ENCODE peak calls at places on chromosomes 3 and 15, in five cellular contexts. A is astrocyte, X is AG09309, V is fibroblast of mammary gland, H is fibroblast of pulmonary artery. P is an unnamed sample.

GRCh38 chr15:62059818-62060115 is 480 bp downstream of the VPS13C start:
- DNase-seq in A (peak; percentile 36), X (no peak), V (peak; percentile 58), H (peak; percentile 49), P (peak; percentile 50)

GRCh38 chr3:114745322-114746240 is 401.5 kb downstream of the ZBTB20 start:
- DNase-seq in A (peak; percentile 77), X (peak; percentile 52), V (peak; percentile 85), H (peak; percentile 47), P (peak; percentile 82)

GRCh38 chr3:13348671-13349396 is 71.3 kb downstream of the NUP210 start:
- DNase-seq in A (no peak), X (no peak), V (no peak), H (no peak), P (no peak)

GRCh38 chr3:35829499-35829898 is 190.2 kb downstream of the ARPP21 start:
- DNase-seq in A (peak; percentile 5), X (no peak), V (no peak), H (peak; percentile 55), P (peak; percentile 19)

GRCh38 chr15:65304393-65305143 is at the start of gene RNU5B-1:
- DNase-seq in A (peak; percentile 98), X (peak; percentile 95), V (peak; percentile 98), H (peak; percentile 97), P (peak; percentile 98)

GRCh38 chr15:66171891-66172290 is 81.7 kb downstream of the MEGF11 start:
- DNase-seq in A (no peak), X (no peak), V (no peak), H (no peak), P (no peak)

GRCh38 chr15:85563328-85563727 is 182.9 kb downstream of the AKAP13 start:
- DNase-seq in A (no peak), X (peak; percentile 42), V (peak; percentile 54), H (peak; percentile 86), P (peak; percentile 71)

GRCh38 chr3:112303811-112304325 is 9.9 kb upstream of the SLC9C1 start:
- DNase-seq in A (peak; percentile 29), X (no peak), V (peak; percentile 19), H (peak; percentile 35), P (peak; percentile 45)

GRCh38 chr3:129039271-129040038 is 21.1 kb upstream of the GP9 start:
- DNase-seq in A (no peak), X (no peak), V (no peak), H (no peak), P (no peak)

GRCh38 chr15:90539789-90540188 is 10.1 kb downstream of the CRTC3 start:
- DNase-seq in A (no peak), X (no peak), V (no peak), H (no peak), P (no peak)

GRCh38 chr15:41791970-41792637 is 17.8 kb downstream of the MAPKBP1 start:
- DNase-seq in A (no peak), X (no peak), V (no peak), H (no peak), P (no peak)

GRCh38 chr3:73665317-73665716 is 40.6 kb upstream of the PDZRN3 start:
- DNase-seq in A (no peak), X (no peak), V (no peak), H (no peak), P (no peak)

GRCh38 chr15:68289621-68290352 is 12.2 kb downstream of the FEM1B start:
- DNase-seq in A (no peak), X (no peak), V (no peak), H (no peak), P (no peak)

GRCh38 chr3:110178965-110179364 is 841.6 kb upstream of the DPPA4 start:
- DNase-seq in A (no peak), X (no peak), V (peak; percentile 36), H (peak; percentile 29), P (peak; percentile 8)

GRCh38 chr3:156360992-156361391 is 193.9 kb downstream of the SSR3 start:
- DNase-seq in A (no peak), X (no peak), V (no peak), H (no peak), P (no peak)

GRCh38 chr15:99446565-99447496 is 119.0 kb upstream of the MEF2A start:
- DNase-seq in A (no peak), X (no peak), V (no peak), H (no peak), P (no peak)

GRCh38 chr3:194879991-194880939 is 194.6 kb downstream of the FAM43A start:
- DNase-seq in A (peak; percentile 57), X (peak; percentile 23), V (peak; percentile 66), H (peak; percentile 83), P (peak; percentile 86)

GRCh38 chr15:62742409-62743171 is 300.0 kb upstream of the TPM1 start:
- DNase-seq in A (peak; percentile 76), X (peak; percentile 86), V (peak; percentile 98), H (peak; percentile 93), P (peak; percentile 98)

GRCh38 chr3:4786431-4786830 is 192.8 kb upstream of the BHLHE40 start:
- DNase-seq in A (no peak), X (no peak), V (no peak), H (no peak), P (no peak)

GRCh38 chr3:155549087-155549486 is 195.8 kb downstream of the PLCH1 start:
- DNase-seq in A (no peak), X (no peak), V (no peak), H (no peak), P (no peak)

GRCh38 chr15:70509282-70510272 is 253.8 kb downstream of the UACA start:
- DNase-seq in A (no peak), X (no peak), V (no peak), H (no peak), P (no peak)

GRCh38 chr15:50148362-50148963 is 29.4 kb upstream of the ATP8B4 start:
- DNase-seq in A (peak; percentile 58), X (no peak), V (peak; percentile 72), H (peak; percentile 81), P (peak; percentile 83)

GRCh38 chr3:158735296-158736033 is 3.2 kb upstream of the RARRES1 start:
- DNase-seq in A (no peak), X (no peak), V (no peak), H (no peak), P (no peak)

GRCh38 chr3:158728851-158729250 is 3.4 kb downstream of the RARRES1 start:
- DNase-seq in A (peak; percentile 75), X (no peak), V (no peak), H (no peak), P (peak; percentile 75)

GRCh38 chr3:158732856-158733200 is 571 bp upstream of the RARRES1 start:
- DNase-seq in A (no peak), X (no peak), V (no peak), H (no peak), P (no peak)

GRCh38 chr3:158731525-158731924 is 732 bp downstream of the RARRES1 start:
- DNase-seq in A (no peak), X (no peak), V (no peak), H (no peak), P (no peak)

GRCh38 chr3:158731938-158732855 is at the start of gene RARRES1:
- DNase-seq in A (no peak), X (no peak), V (peak; percentile 48), H (peak; percentile 58), P (peak; percentile 72)
- TF ChIP-seq CTCF in A (no peak), X (peak; percentile 3), V (no peak), H (no peak), P (no peak)

DNA sequence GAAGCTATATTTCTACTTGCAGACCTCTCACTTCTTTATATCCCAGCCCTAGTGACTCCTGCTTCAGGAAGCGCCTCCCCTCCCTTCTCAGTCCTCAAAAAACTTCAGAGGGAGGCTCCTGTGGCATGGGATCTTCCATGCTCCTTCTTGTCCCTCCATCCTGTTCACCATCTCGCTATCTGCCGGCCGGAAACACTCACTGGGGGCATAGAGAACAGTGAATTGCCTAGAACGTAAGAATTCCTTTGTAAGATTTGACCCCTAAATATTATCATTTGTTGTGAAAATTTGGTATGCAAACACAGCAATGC is 218.6 kb upstream of the ATP10A start:
- DNase-seq in A (no peak), X (no peak), V (no peak), H (no peak), P (no peak)
- H3K4me3 ChIP-seq in A (no peak overlapping the region), X (no peak overlapping the region), V (peak overlapping the region; percentile 10), H (peak overlapping the region; percentile 9), P (no peak overlapping the region)

DNA sequence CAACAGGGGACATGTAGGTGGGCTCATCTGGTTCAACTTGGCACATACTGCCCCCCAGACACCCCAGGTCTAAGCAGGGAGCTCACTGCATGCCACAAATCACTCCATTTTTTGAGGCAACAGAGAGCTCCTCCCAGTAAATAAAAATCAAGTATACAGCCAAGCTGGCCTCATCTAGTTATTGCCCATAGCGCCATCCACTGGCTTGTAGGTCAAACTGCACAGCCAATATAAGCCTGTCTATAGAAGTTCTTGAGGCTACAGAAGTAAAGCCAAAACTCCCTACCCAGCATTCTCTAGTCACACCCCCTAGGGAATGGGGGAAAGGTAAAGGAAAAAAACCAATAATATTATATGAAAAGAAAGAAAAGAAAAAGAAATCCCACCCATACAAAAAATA is 453.7 kb downstream of the ZNF385D start:
- DNase-seq in A (no peak), X (no peak), V (no peak), H (no peak), P (no peak)
- TF ChIP-seq CTCF in A (no peak), X (no peak), V (no peak), H (no peak), P (no peak)

GRCh38 chr3:46350262-46350565 is 3.7 kb upstream of the CCR2 start:
- DNase-seq in A (no peak), X (no peak), V (no peak), H (no peak), P (no peak)
- H3K4me3 ChIP-seq in A (no peak overlapping the region), X (no peak overlapping the region), V (no peak overlapping the region), H (no peak overlapping the region), P (no peak overlapping the region)

GRCh38 chr3:17431004-17431403 is 311.4 kb downstream of the TBC1D5 start:
- DNase-seq in A (peak; percentile 19), X (no peak), V (peak; percentile 57), H (peak; percentile 72), P (peak; percentile 63)
- TF ChIP-seq CTCF in A (peak; percentile 29), X (peak; percentile 43), V (peak; percentile 53), H (peak; percentile 58), P (peak; percentile 54)

GRCh38 chr3:122246214-122246613 is 62.7 kb downstream of the CASR start:
- DNase-seq in A (peak; percentile 49), X (peak; percentile 32), V (no peak), H (no peak), P (peak; percentile 18)
- H3K4me3 ChIP-seq in A (no peak overlapping the region), X (peak overlapping the region; percentile 22), V (no peak overlapping the region), H (no peak overlapping the region), P (no peak overlapping the region)

DNA sequence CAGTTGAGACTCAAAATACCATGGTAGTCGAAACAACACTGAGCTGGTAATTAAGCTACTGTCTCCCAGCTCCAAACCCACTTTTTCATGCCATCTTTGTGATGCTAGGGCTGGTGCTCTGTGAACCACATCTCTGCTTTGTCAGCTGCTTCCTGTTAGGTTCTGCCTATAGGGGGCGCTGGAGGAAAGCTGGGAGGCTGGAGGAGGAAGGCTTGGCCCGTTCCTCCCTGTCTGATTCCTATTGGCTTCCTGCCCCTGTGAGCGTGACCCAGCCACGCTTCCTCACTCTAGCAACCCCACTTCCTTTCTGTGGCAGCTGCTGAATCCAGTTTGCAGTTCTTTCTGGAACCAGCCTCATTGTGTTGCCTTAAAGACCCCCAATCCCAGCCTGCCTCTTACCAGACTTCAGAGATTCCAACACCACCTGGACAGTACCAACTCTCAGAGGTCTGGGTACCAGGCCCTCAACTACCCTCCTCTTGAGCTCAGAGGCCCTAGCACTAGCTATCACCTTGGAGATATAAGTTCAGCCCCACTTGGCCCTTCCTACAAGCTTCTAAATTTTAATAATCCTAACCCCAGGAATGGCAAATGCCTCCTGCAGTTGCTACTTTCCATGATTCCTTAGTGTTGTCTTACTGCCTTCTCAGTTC is 120.9 kb downstream of the ERC2 start:
- DNase-seq in A (no peak), X (no peak), V (peak; percentile 8), H (peak; percentile 5), P (no peak)
- TF ChIP-seq CTCF in A (peak; percentile 18), X (peak; percentile 18), V (peak; percentile 26), H (peak; percentile 18), P (peak; percentile 24)

GRCh38 chr3:45887285-45887684 is 942 bp downstream of the CCR9 start:
- DNase-seq in A (no peak), X (no peak), V (no peak), H (no peak), P (no peak)
- H3K4me3 ChIP-seq in A (no peak overlapping the region), X (no peak overlapping the region), V (no peak overlapping the region), H (no peak overlapping the region), P (no peak overlapping the region)